ENCODE peak calls at places on chromosomes 3 and 15, in seven cellular contexts. S is endothelial cell, J is activated gamma-delta T cell treated with Interleukin-2 at 50 U/mL for 16 hours, X is C1 segment of cervical spinal cord, Y is M059J, R is ACHN, C is left lung. H is an unnamed sample.

GRCh38 chr3:29144807-29145206 is 136.1 kb upstream of the RBMS3 start:
- DNase-seq in S (no peak), J (no peak), Y (peak), R (no peak), C (no peak), X (no peak), H (no peak)

GRCh38 chr15:71374607-71375352 is 259.5 kb downstream of the THSD4 start:
- DNase-seq in Y (peak), X (no peak), C (no peak), J (no peak), R (no peak), S (no peak), H (no peak)

GRCh38 chr3:37863949-37864822 is 2.5 kb downstream of the CTDSPL start:
- DNase-seq in X (no peak), J (no peak), C (no peak), Y (peak), R (peak), S (no peak), H (no peak)

GRCh38 chr15:57437564-57437963 is 61.3 kb downstream of the CGNL1 start:
- DNase-seq in S (no peak), J (no peak), C (no peak), Y (peak), X (no peak), R (no peak), H (no peak)

GRCh38 chr3:183050706-183051105 is 48.6 kb downstream of the MCCC1 start:
- DNase-seq in X (no peak), Y (peak), S (no peak), C (no peak), R (no peak), J (no peak), H (no peak)

GRCh38 chr3:128036119-128036518 is 16.1 kb upstream of the SEC61A1 start:
- DNase-seq in S (no peak), X (no peak), R (no peak), J (no peak), C (no peak), Y (no peak), H (no peak)

GRCh38 chr3:5304789-5305680 is 117.5 kb downstream of the EDEM1 start:
- DNase-seq in X (peak), S (peak), J (no peak), R (peak), Y (peak), C (no peak), H (peak)

GRCh38 chr3:46500631-46501377 is 3.0 kb downstream of the RTP3 start:
- DNase-seq in R (no peak), J (no peak), C (no peak), X (no peak), S (no peak), Y (peak), H (no peak)

GRCh38 chr3:141646760-141647561 is 91.1 kb upstream of the RNF7 start:
- DNase-seq in X (no peak), J (no peak), C (peak), S (peak), R (peak), Y (peak), H (peak)

GRCh38 chr15:58608129-58608590 is 141.3 kb downstream of the ADAM10 start:
- DNase-seq in R (no peak), C (no peak), S (no peak), J (no peak), X (no peak), Y (peak), H (no peak)

GRCh38 chr15:78325092-78325843 is 14.9 kb upstream of the CRABP1 start:
- DNase-seq in J (no peak), Y (peak), X (no peak), S (no peak), R (no peak), C (no peak), H (no peak)

GRCh38 chr3:113560845-113561623 is 28.7 kb downstream of the SIDT1 start:
- DNase-seq in X (no peak), J (no peak), Y (peak), R (no peak), S (no peak), C (no peak), H (no peak)

GRCh38 chr15:59160880-59161593 is 45.6 kb upstream of the LDHAL6B start:
- DNase-seq in S (peak), Y (no peak), X (no peak), C (no peak), J (no peak), R (no peak), H (peak)

GRCh38 chr15:92430067-92430435 is 36.4 kb downstream of the ST8SIA2 start:
- DNase-seq in Y (peak), R (no peak), X (no peak), C (no peak), J (no peak), S (no peak), H (no peak)

GRCh38 chr3:15291589-15292541 is 40.5 kb downstream of the SH3BP5 start:
- DNase-seq in C (peak), Y (peak), S (no peak), J (peak), R (no peak), X (no peak), H (no peak)

GRCh38 chr3:38163117-38163870 is 2.0 kb upstream of the OXSR1 start:
- DNase-seq in X (no peak), Y (no peak), C (no peak), S (no peak), J (no peak), R (peak), H (no peak)

GRCh38 chr3:146313411-146314111 is 62.7 kb upstream of the PLSCR4 start:
- DNase-seq in Y (peak), C (no peak), S (no peak), R (no peak), J (no peak), X (no peak), H (peak)

GRCh38 chr3:187970106-187970505 is 183.9 kb upstream of the LPP start:
- DNase-seq in J (no peak), X (no peak), Y (no peak), C (no peak), S (no peak), R (no peak), H (no peak)

GRCh38 chr3:14885307-14885706 is 62.1 kb upstream of the NR2C2 start:
- DNase-seq in X (no peak), C (no peak), S (no peak), R (no peak), Y (peak), J (peak), H (no peak)

GRCh38 chr3:36317915-36318314 is 62.4 kb upstream of the STAC start:
- DNase-seq in R (no peak), X (no peak), Y (no peak), J (no peak), C (no peak), S (no peak), H (no peak)

H was measured in NCI-H460.